ENCODE peak calls at places on chromosome 7, in seven cellular contexts. One of them, this sample, is unnamed.

GRCh38 chr7:145050415-145050814 is 214.6 kb upstream of the TPK1 start:
- DNase-seq in RWPE1: no peak
- DNase-seq in HEK293T: no peak
- DNase-seq in amygdala: no peak
- DNase-seq in Right ventricle myocardium inferior: no peak
- DNase-seq in T-helper 17 cell: no peak
- DNase-seq in NCI-H2171 treated with DMSO at 0.1 percent for 48 hours: no peak
- DNase-seq in this sample: no peak

GRCh38 chr7:2001601-2002442 is 230.9 kb downstream of the MAD1L1 start:
- DNase-seq in RWPE1: no peak
- DNase-seq in NCI-H2171 treated with DMSO at 0.1 percent for 48 hours: no peak
- DNase-seq in Right ventricle myocardium inferior: peak
- DNase-seq in T-helper 17 cell: peak
- DNase-seq in amygdala: no peak
- DNase-seq in HEK293T: no peak
- DNase-seq in this sample: no peak

GRCh38 chr7:124776153-124776552 is 10.6 kb upstream of the GPR37 start:
- DNase-seq in NCI-H2171 treated with DMSO at 0.1 percent for 48 hours: no peak
- DNase-seq in RWPE1: no peak
- DNase-seq in amygdala: no peak
- DNase-seq in Right ventricle myocardium inferior: no peak
- DNase-seq in T-helper 17 cell: no peak
- DNase-seq in HEK293T: no peak
- DNase-seq in this sample: no peak

GRCh38 chr7:47672966-47673365 is 91.1 kb upstream of the TNS3 start:
- DNase-seq in Right ventricle myocardium inferior: no peak
- DNase-seq in T-helper 17 cell: no peak
- DNase-seq in HEK293T: no peak
- DNase-seq in amygdala: no peak
- DNase-seq in RWPE1: peak
- DNase-seq in NCI-H2171 treated with DMSO at 0.1 percent for 48 hours: no peak
- DNase-seq in this sample: no peak

GRCh38 chr7:40700653-40701475 is 566.1 kb downstream of the SUGCT start:
- DNase-seq in RWPE1: no peak
- DNase-seq in amygdala: no peak
- DNase-seq in NCI-H2171 treated with DMSO at 0.1 percent for 48 hours: no peak
- DNase-seq in T-helper 17 cell: no peak
- DNase-seq in HEK293T: no peak
- DNase-seq in Right ventricle myocardium inferior: no peak
- DNase-seq in this sample: no peak

GRCh38 chr7:35839860-35840854 is 39.3 kb downstream of the SEPTIN7 start:
- DNase-seq in RWPE1: peak
- DNase-seq in NCI-H2171 treated with DMSO at 0.1 percent for 48 hours: no peak
- DNase-seq in HEK293T: no peak
- DNase-seq in amygdala: no peak
- DNase-seq in Right ventricle myocardium inferior: no peak
- DNase-seq in T-helper 17 cell: no peak
- DNase-seq in this sample: no peak

GRCh38 chr7:101564778-101565211 is 64.3 kb downstream of the MYL10 start:
- DNase-seq in NCI-H2171 treated with DMSO at 0.1 percent for 48 hours: no peak
- DNase-seq in amygdala: no peak
- DNase-seq in Right ventricle myocardium inferior: no peak
- DNase-seq in T-helper 17 cell: no peak
- DNase-seq in HEK293T: no peak
- DNase-seq in RWPE1: peak
- DNase-seq in this sample: no peak

GRCh38 chr7:30175171-30175570 is 40.4 kb downstream of the MTURN start:
- DNase-seq in T-helper 17 cell: no peak
- DNase-seq in RWPE1: no peak
- DNase-seq in NCI-H2171 treated with DMSO at 0.1 percent for 48 hours: no peak
- DNase-seq in Right ventricle myocardium inferior: no peak
- DNase-seq in amygdala: no peak
- DNase-seq in HEK293T: no peak
- DNase-seq in this sample: no peak

GRCh38 chr7:90689256-90689655 is 93.1 kb downstream of the CDK14 start:
- DNase-seq in HEK293T: no peak
- DNase-seq in Right ventricle myocardium inferior: no peak
- DNase-seq in amygdala: no peak
- DNase-seq in T-helper 17 cell: no peak
- DNase-seq in RWPE1: no peak
- DNase-seq in NCI-H2171 treated with DMSO at 0.1 percent for 48 hours: no peak
- DNase-seq in this sample: no peak

GRCh38 chr7:17274551-17275245 is 23.8 kb upstream of the AHR start:
- DNase-seq in RWPE1: peak
- DNase-seq in HEK293T: no peak
- DNase-seq in T-helper 17 cell: no peak
- DNase-seq in Right ventricle myocardium inferior: no peak
- DNase-seq in amygdala: no peak
- DNase-seq in NCI-H2171 treated with DMSO at 0.1 percent for 48 hours: no peak
- DNase-seq in this sample: no peak

GRCh38 chr7:32670105-32670504 is 174.8 kb downstream of the AVL9 start:
- DNase-seq in RWPE1: no peak
- DNase-seq in amygdala: no peak
- DNase-seq in Right ventricle myocardium inferior: no peak
- DNase-seq in NCI-H2171 treated with DMSO at 0.1 percent for 48 hours: no peak
- DNase-seq in HEK293T: peak
- DNase-seq in T-helper 17 cell: no peak
- DNase-seq in this sample: no peak

GRCh38 chr7:108442039-108442568 is 14.1 kb downstream of the NRCAM start:
- DNase-seq in amygdala: no peak
- DNase-seq in Right ventricle myocardium inferior: no peak
- DNase-seq in RWPE1: peak
- DNase-seq in T-helper 17 cell: no peak
- DNase-seq in HEK293T: no peak
- DNase-seq in NCI-H2171 treated with DMSO at 0.1 percent for 48 hours: peak
- DNase-seq in this sample: no peak

GRCh38 chr7:22610871-22611757 is 111.1 kb upstream of the STEAP1B start:
- DNase-seq in NCI-H2171 treated with DMSO at 0.1 percent for 48 hours: no peak
- DNase-seq in amygdala: no peak
- DNase-seq in RWPE1: no peak
- DNase-seq in HEK293T: no peak
- DNase-seq in T-helper 17 cell: no peak
- DNase-seq in Right ventricle myocardium inferior: no peak
- DNase-seq in this sample: no peak

GRCh38 chr7:46772740-46773139 is 809.2 kb downstream of the TNS3 start:
- DNase-seq in HEK293T: no peak
- DNase-seq in NCI-H2171 treated with DMSO at 0.1 percent for 48 hours: no peak
- DNase-seq in Right ventricle myocardium inferior: no peak
- DNase-seq in T-helper 17 cell: no peak
- DNase-seq in RWPE1: no peak
- DNase-seq in amygdala: no peak
- DNase-seq in this sample: no peak

GRCh38 chr7:134514663-134515062 is 12.7 kb upstream of the AKR1B10 start:
- DNase-seq in T-helper 17 cell: no peak
- DNase-seq in amygdala: no peak
- DNase-seq in Right ventricle myocardium inferior: no peak
- DNase-seq in HEK293T: peak
- DNase-seq in NCI-H2171 treated with DMSO at 0.1 percent for 48 hours: peak
- DNase-seq in RWPE1: peak
- DNase-seq in this sample: no peak

GRCh38 chr7:140640060-140640611 is 477 bp downstream of the DENND2A start:
- DNase-seq in NCI-H2171 treated with DMSO at 0.1 percent for 48 hours: peak
- DNase-seq in RWPE1: peak
- DNase-seq in T-helper 17 cell: no peak
- DNase-seq in Right ventricle myocardium inferior: peak
- DNase-seq in amygdala: no peak
- DNase-seq in HEK293T: peak
- DNase-seq in this sample: no peak

GRCh38 chr7:103685646-103686418 is 239.8 kb upstream of the SLC26A5 start:
- DNase-seq in HEK293T: no peak
- DNase-seq in Right ventricle myocardium inferior: no peak
- DNase-seq in NCI-H2171 treated with DMSO at 0.1 percent for 48 hours: peak
- DNase-seq in T-helper 17 cell: no peak
- DNase-seq in amygdala: no peak
- DNase-seq in RWPE1: no peak
- DNase-seq in this sample: no peak

GRCh38 chr7:91355680-91356435 is 91.6 kb downstream of the FZD1 start:
- DNase-seq in RWPE1: no peak
- DNase-seq in amygdala: no peak
- DNase-seq in Right ventricle myocardium inferior: no peak
- DNase-seq in T-helper 17 cell: no peak
- DNase-seq in NCI-H2171 treated with DMSO at 0.1 percent for 48 hours: no peak
- DNase-seq in HEK293T: no peak
- DNase-seq in this sample: no peak